ENCODE peak calls at places on chromosomes 13 and 19, in seven cellular contexts. R, I, B, C, H, O and D are unnamed samples.

GRCh38 chr19:18883530-18884304 is 12.2 kb downstream of the CERS1 start:
- DNase-seq in R (no peak), I (no peak), B (no peak), C (no peak), H (no peak), O (no peak), D (no peak)

GRCh38 chr19:47330466-47330869 is 1.5 kb upstream of the C5AR2 start:
- DNase-seq in R (no peak), I (no peak), B (no peak), C (no peak), H (no peak), O (no peak), D (no peak)

GRCh38 chr19:44635581-44636438 is 7.9 kb upstream of the PVR start:
- DNase-seq in R (no peak), I (no peak), B (no peak), C (no peak), H (no peak), O (no peak), D (no peak)

GRCh38 chr19:57245066-57245465 is 4.6 kb downstream of the ZNF805 start:
- DNase-seq in R (no peak), I (no peak), B (no peak), C (no peak), H (no peak), O (no peak), D (no peak)

GRCh38 chr13:21009036-21009435 is 52.4 kb downstream of the LATS2 start:
- DNase-seq in R (no peak), I (no peak), B (no peak), C (no peak), H (no peak), O (no peak), D (no peak)

GRCh38 chr19:52171321-52172169 is at the start of gene ZNF836:
- DNase-seq in R (peak; percentile 67), I (peak; percentile 91), B (peak; percentile 89), C (peak; percentile 90), H (peak; percentile 40), O (peak; percentile 84), D (peak; percentile 77)

GRCh38 chr19:8881512-8881911 is 49.3 kb downstream of the MBD3L1 start:
- DNase-seq in R (no peak), I (no peak), B (no peak), C (no peak), H (no peak), O (no peak), D (no peak)

GRCh38 chr19:50646074-50646807 is 3.0 kb upstream of the C19orf81 start:
- DNase-seq in R (no peak), I (no peak), B (no peak), C (no peak), H (no peak), O (no peak), D (no peak)